ENCODE peak calls at places on chromosomes 5 and 9, in five cellular contexts. W is neuronal stem cell, R is mesenchymal stem cell, D is H1, T is H9. I is an unnamed sample.

GRCh38 chr5:149745-150450 is 41.4 kb upstream of the LRRC14B start:
- DNase-seq in T (no peak), W (no peak), R (no peak), D (no peak), I (no peak)

GRCh38 chr5:117077142-117077541 is 502.5 kb upstream of the SEMA6A start:
- DNase-seq in D (no peak), R (peak; percentile 31), W (no peak), T (no peak), I (no peak)

GRCh38 chr5:5266296-5266695 is 126.2 kb downstream of the ADAMTS16 start:
- DNase-seq in D (no peak), R (no peak), T (no peak), W (no peak), I (no peak)

GRCh38 chr9:69086312-69086711 is 50.8 kb downstream of the FXN start:
- DNase-seq in R (no peak), T (peak; percentile 43), W (no peak), D (no peak), I (no peak)

GRCh38 chr9:249025-249424 is 34.4 kb downstream of the DOCK8 start:
- DNase-seq in D (no peak), R (no peak), W (no peak), T (no peak), I (no peak)

GRCh38 chr5:146426853-146427618 is 20.1 kb upstream of the TCERG1 start:
- DNase-seq in W (no peak), D (no peak), T (no peak), R (peak; percentile 55), I (peak; percentile 80)

GRCh38 chr9:120625222-120625621 is 45.3 kb upstream of the CDK5RAP2 start:
- DNase-seq in D (no peak), T (no peak), W (no peak), R (no peak), I (no peak)

GRCh38 chr5:153618857-153619256 is 128.4 kb downstream of the GRIA1 start:
- DNase-seq in D (no peak), W (no peak), T (no peak), R (peak; percentile 56), I (peak; percentile 86)

GRCh38 chr5:88142801-88143692 is 125.6 kb downstream of the TMEM161B start:
- DNase-seq in T (no peak), R (peak; percentile 18), D (peak; percentile 46), W (peak; percentile 31), I (no peak)

GRCh38 chr9:108323615-108324014 is 532.2 kb downstream of the ACTL7B start:
- DNase-seq in T (no peak), W (no peak), R (no peak), D (no peak), I (no peak)

GRCh38 chr5:149878371-149878770 is 66.2 kb downstream of the PDE6A start:
- DNase-seq in W (no peak), R (no peak), D (no peak), T (no peak), I (peak; percentile 54)

GRCh38 chr5:96780626-96781025 is 27.1 kb downstream of the ERAP1 start:
- DNase-seq in R (peak; percentile 18), T (no peak), D (no peak), W (no peak), I (peak; percentile 21)

GRCh38 chr9:114459464-114459863 is 45.8 kb downstream of the WHRN start:
- DNase-seq in R (no peak), D (peak; percentile 33), W (no peak), T (peak; percentile 13), I (no peak)

GRCh38 chr5:173391031-173391430 is 62.8 kb upstream of the STC2 start:
- DNase-seq in W (no peak), T (no peak), R (no peak), D (no peak), I (no peak)

GRCh38 chr5:160792281-160792680 is 59.7 kb downstream of the ATP10B start:
- DNase-seq in W (no peak), D (no peak), R (no peak), T (no peak), I (no peak)

GRCh38 chr5:176743136-176743827 is 67.1 kb upstream of the UNC5A start:
- DNase-seq in W (no peak), T (peak; percentile 55), D (peak; percentile 78), R (no peak), I (no peak)

GRCh38 chr9:101235105-101235866 is 149.5 kb downstream of the BAAT start:
- DNase-seq in W (peak; percentile 36), T (no peak), D (no peak), R (no peak), I (peak; percentile 54)

GRCh38 chr9:114775981-114776380 is 29.9 kb downstream of the TNFSF15 start:
- DNase-seq in T (no peak), D (no peak), W (no peak), R (no peak), I (no peak)

GRCh38 chr9:14372437-14373318 is 58.7 kb upstream of the NFIB start:
- DNase-seq in T (peak; percentile 52), W (no peak), R (peak; percentile 81), D (no peak), I (no peak)

GRCh38 chr5:98576275-98576674 is 197.2 kb upstream of the RGMB start:
- DNase-seq in D (no peak), T (no peak), W (no peak), R (no peak), I (no peak)

GRCh38 chr9:4138180-4138579 is 161.7 kb downstream of the GLIS3 start:
- DNase-seq in T (no peak), R (peak; percentile 23), W (no peak), D (no peak), I (no peak)

GRCh38 chr5:154411338-154411737 is 34.5 kb upstream of the SAP30L start:
- DNase-seq in D (no peak), W (no peak), T (no peak), R (no peak), I (no peak)

GRCh38 chr9:98806394-98807069 is 938 bp upstream of the GALNT12 start:
- DNase-seq in R (no peak), T (no peak), D (no peak), W (no peak), I (peak; percentile 7)

GRCh38 chr9:13127164-13127563 is 152.3 kb downstream of the MPDZ start:
- DNase-seq in D (no peak), R (no peak), T (no peak), W (no peak), I (no peak)

GRCh38 chr9:88781500-88782391 is 209.5 kb upstream of the S1PR3 start:
- DNase-seq in W (no peak), T (peak; percentile 56), D (no peak), R (peak; percentile 80), I (no peak)

GRCh38 chr9:88783613-88784230 is 207.5 kb upstream of the S1PR3 start:
- DNase-seq in T (no peak), D (peak; percentile 24), R (no peak), W (no peak), I (no peak)

GRCh38 chr9:88786291-88787054 is 204.8 kb upstream of the S1PR3 start:
- DNase-seq in W (no peak), D (peak; percentile 33), T (no peak), R (no peak), I (no peak)

GRCh38 chr9:88784960-88785359 is 206.3 kb upstream of the S1PR3 start:
- DNase-seq in R (no peak), T (no peak), D (no peak), W (no peak), I (no peak)

GRCh38 chr9:88782931-88783451 is 208.3 kb upstream of the S1PR3 start:
- DNase-seq in D (no peak), W (peak; percentile 82), R (no peak), T (no peak), I (no peak)
- H3K14ac ChIP-seq in D (no peak overlapping the region), W (no peak overlapping the region), R (no peak overlapping the region), T (no peak overlapping the region), I (peak overlapping the region; percentile 53)

GRCh38 chr5:179324760-179325295 is 20.4 kb downstream of the ADAMTS2 start:
- DNase-seq in W (no peak), T (no peak), R (no peak), D (no peak), I (no peak)
- H2BK12ac ChIP-seq in W (no peak overlapping the region), T (no peak overlapping the region), R (no peak overlapping the region), D (no peak overlapping the region), I (no peak overlapping the region)

DNA sequence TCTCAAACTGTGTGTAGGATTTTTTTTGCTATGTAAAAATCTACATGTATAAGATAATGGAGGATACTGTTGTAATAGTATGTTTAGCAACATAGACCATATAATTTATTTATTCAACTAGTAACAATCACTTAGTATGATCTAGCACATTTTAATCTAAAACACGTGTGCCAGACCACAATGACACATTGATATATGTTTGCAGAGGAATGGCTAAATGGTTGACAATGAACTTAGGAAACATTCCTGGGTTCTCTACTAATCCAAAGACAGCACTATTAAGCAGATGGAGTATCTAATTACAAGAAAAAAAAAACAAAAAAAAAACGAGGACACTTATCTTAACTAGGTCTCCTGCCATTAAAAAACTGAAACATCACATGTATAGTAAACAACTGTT is 261.7 kb upstream of the PAPPA start:
- DNase-seq in R (peak; percentile 32), W (no peak), T (no peak), D (no peak), I (no peak)
- H4K91ac ChIP-seq in R (no peak overlapping the region), W (no peak overlapping the region), T (no peak overlapping the region), D (no peak overlapping the region), I (no peak overlapping the region)

GRCh38 chr5:58244819-58245478 is 214.9 kb downstream of the PLK2 start:
- DNase-seq in T (no peak), R (no peak), W (no peak), D (no peak), I (no peak)
- H3K14ac ChIP-seq in T (no peak overlapping the region), R (no peak overlapping the region), W (no peak overlapping the region), D (no peak overlapping the region), I (no peak overlapping the region)

GRCh38 chr5:124580512-124580911 is 165.9 kb downstream of the ZNF608 start:
- DNase-seq in D (no peak), R (no peak), W (no peak), T (no peak), I (no peak)
- H2BK12ac ChIP-seq in D (no peak overlapping the region), R (peak overlapping the region; percentile 75), W (no peak overlapping the region), T (no peak overlapping the region), I (peak overlapping the region; percentile 91)

GRCh38 chr9:132505961-132506691 is 76.3 kb upstream of the BARHL1 start:
- DNase-seq in W (no peak), T (no peak), D (no peak), R (no peak), I (no peak)

GRCh38 chr9:132500193-132500592 is 82.2 kb upstream of the BARHL1 start:
- DNase-seq in D (no peak), W (no peak), R (no peak), T (no peak), I (no peak)

GRCh38 chr9:132502480-132502879 is 79.9 kb upstream of the BARHL1 start:
- DNase-seq in D (no peak), T (no peak), R (no peak), W (no peak), I (no peak)

GRCh38 chr9:132504452-132504851 is 78.0 kb upstream of the BARHL1 start:
- DNase-seq in R (no peak), T (no peak), D (no peak), W (no peak), I (no peak)

GRCh38 chr9:132503116-132503515 is 79.3 kb upstream of the BARHL1 start:
- DNase-seq in D (no peak), W (no peak), R (no peak), T (no peak), I (no peak)
- H4K91ac ChIP-seq in D (no peak overlapping the region), W (no peak overlapping the region), R (no peak overlapping the region), T (no peak overlapping the region), I (no peak overlapping the region)